ENCODE peak calls at places on chromosomes 16 and 17, in five cellular contexts. D is GM12865, R is WTC11, P is cardiac fibroblast, H is GM06990. L is an unnamed sample.
A peak's percentile ranks its signal among the peaks of the same experiment; 100 is the strongest.

GRCh38 chr16:2003827-2004641 is 5.6 kb downstream of the ZNF598 start:
- DNase-seq in D (peak; percentile 91), P (peak; percentile 87), R (peak; percentile 99), H (peak; percentile 86), L (peak; percentile 91)

GRCh38 chr17:50047488-50048126 is 8.3 kb upstream of the ITGA3 start:
- DNase-seq in D (no peak), P (peak; percentile 63), R (no peak), H (no peak), L (no peak)

GRCh38 chr17:38590988-38591758 is 14.6 kb downstream of the SRCIN1 start:
- DNase-seq in R (no peak), H (peak; percentile 42), D (peak; percentile 64), P (no peak), L (no peak)

GRCh38 chr16:58054289-58054688 is 28.7 kb downstream of the MMP15 start:
- DNase-seq in P (no peak), D (no peak), H (no peak), R (no peak), L (no peak)

GRCh38 chr17:79568661-79569060 is 42.2 kb downstream of the RBFOX3 start:
- DNase-seq in D (no peak), R (no peak), P (no peak), H (no peak), L (no peak)

GRCh38 chr17:13807103-13807502 is 205.4 kb upstream of the HS3ST3A1 start:
- DNase-seq in D (no peak), H (no peak), P (no peak), R (no peak), L (no peak)

GRCh38 chr17:77619851-77620250 is 338.7 kb upstream of the TNRC6C start:
- DNase-seq in R (no peak), P (peak; percentile 58), H (no peak), D (no peak), L (no peak)

GRCh38 chr16:67842509-67843342 is 606 bp downstream of the THAP11 start:
- DNase-seq in P (peak; percentile 66), D (peak; percentile 76), R (peak; percentile 59), H (peak; percentile 84), L (peak; percentile 31)

GRCh38 chr16:79943738-79944137 is 343.2 kb upstream of the MAF start:
- DNase-seq in D (no peak), P (peak; percentile 5), R (no peak), H (no peak), L (no peak)

GRCh38 chr17:50396261-50397110 is 837 bp downstream of the LRRC59 start:
- DNase-seq in P (peak; percentile 73), D (peak; percentile 42), H (peak; percentile 37), R (no peak), L (no peak)

GRCh38 chr16:81545470-81546175 is 101.0 kb downstream of the CMIP start:
- DNase-seq in H (no peak), R (no peak), P (no peak), D (no peak), L (no peak)

GRCh38 chr17:67216544-67217320 is 28.3 kb downstream of the HELZ start:
- DNase-seq in H (no peak), P (no peak), R (no peak), D (no peak), L (no peak)

GRCh38 chr16:74709477-74709877 is 8.8 kb upstream of the MLKL start:
- DNase-seq in H (no peak), P (peak; percentile 81), D (peak; percentile 84), R (peak; percentile 87), L (peak; percentile 67)

GRCh38 chr17:50507871-50508572 is at the start of gene MYCBPAP:
- DNase-seq in P (peak; percentile 86), D (peak; percentile 91), H (peak; percentile 90), R (peak; percentile 87), L (peak; percentile 79)

GRCh38 chr16:8127096-8127495 is 463.2 kb downstream of the TMEM114 start:
- DNase-seq in P (no peak), H (no peak), D (no peak), R (no peak), L (no peak)

GRCh38 chr16:14302399-14303181 is 231.5 kb downstream of the MRTFB start:
- DNase-seq in D (peak; percentile 49), H (peak; percentile 64), P (no peak), R (peak; percentile 65), L (no peak)

GRCh38 chr16:68275611-68276191 is 11.4 kb downstream of the SLC7A6 start:
- DNase-seq in H (peak; percentile 55), P (no peak), R (no peak), D (peak; percentile 85), L (no peak)

GRCh38 chr17:335691-336090 is 16.9 kb downstream of the RPH3AL start:
- DNase-seq in D (no peak), H (no peak), R (no peak), P (no peak), L (no peak)

GRCh38 chr16:64391009-64391663 is 730.7 kb downstream of the CDH11 start:
- DNase-seq in P (peak; percentile 21), R (no peak), H (no peak), D (no peak), L (no peak)

GRCh38 chr16:88811850-88812736 is at the start of gene APRT:
- DNase-seq in D (peak; percentile 97), H (peak; percentile 97), P (peak; percentile 97), R (peak; percentile 95), L (peak; percentile 99)
- TF ChIP-seq CTCF in D (peak; percentile 29), H (peak; percentile 6), P (no peak), R (no peak), L (no peak)

GRCh38 chr17:7711356-7711755 is 6.2 kb upstream of the DNAH2 start:
- DNase-seq in H (no peak), P (no peak), D (no peak), R (peak; percentile 54), L (no peak)
- TF ChIP-seq CTCF in H (peak; percentile 30), P (peak; percentile 29), D (peak; percentile 33), R (peak; percentile 41), L (no peak)

GRCh38 chr17:39636927-39637736 is at the start of gene STARD3:
- DNase-seq in P (peak; percentile 92), R (peak; percentile 94), H (peak; percentile 93), D (peak; percentile 94), L (peak; percentile 86)
- TF ChIP-seq CTCF in P (peak; percentile 16), R (no peak), H (no peak), D (no peak), L (no peak)

GRCh38 chr16:12811441-12812198 is 7.9 kb upstream of the CPPED1 start:
- DNase-seq in H (no peak), D (no peak), P (no peak), R (no peak), L (no peak)
- TF ChIP-seq CTCF in H (no peak), D (no peak), P (no peak), R (no peak), L (no peak)

GRCh38 chr16:56269276-56269675 is 78.0 kb downstream of the GNAO1 start:
- DNase-seq in H (no peak), P (no peak), D (no peak), R (no peak), L (no peak)

GRCh38 chr16:56268799-56269198 is 77.5 kb downstream of the GNAO1 start:
- DNase-seq in R (no peak), P (no peak), D (no peak), H (no peak), L (no peak)

GRCh38 chr16:56267888-56268287 is 76.6 kb downstream of the GNAO1 start:
- DNase-seq in H (no peak), D (no peak), R (no peak), P (no peak), L (no peak)

GRCh38 chr16:56270828-56271227 is 79.5 kb downstream of the GNAO1 start:
- DNase-seq in D (no peak), H (no peak), P (no peak), R (no peak), L (no peak)

DNA sequence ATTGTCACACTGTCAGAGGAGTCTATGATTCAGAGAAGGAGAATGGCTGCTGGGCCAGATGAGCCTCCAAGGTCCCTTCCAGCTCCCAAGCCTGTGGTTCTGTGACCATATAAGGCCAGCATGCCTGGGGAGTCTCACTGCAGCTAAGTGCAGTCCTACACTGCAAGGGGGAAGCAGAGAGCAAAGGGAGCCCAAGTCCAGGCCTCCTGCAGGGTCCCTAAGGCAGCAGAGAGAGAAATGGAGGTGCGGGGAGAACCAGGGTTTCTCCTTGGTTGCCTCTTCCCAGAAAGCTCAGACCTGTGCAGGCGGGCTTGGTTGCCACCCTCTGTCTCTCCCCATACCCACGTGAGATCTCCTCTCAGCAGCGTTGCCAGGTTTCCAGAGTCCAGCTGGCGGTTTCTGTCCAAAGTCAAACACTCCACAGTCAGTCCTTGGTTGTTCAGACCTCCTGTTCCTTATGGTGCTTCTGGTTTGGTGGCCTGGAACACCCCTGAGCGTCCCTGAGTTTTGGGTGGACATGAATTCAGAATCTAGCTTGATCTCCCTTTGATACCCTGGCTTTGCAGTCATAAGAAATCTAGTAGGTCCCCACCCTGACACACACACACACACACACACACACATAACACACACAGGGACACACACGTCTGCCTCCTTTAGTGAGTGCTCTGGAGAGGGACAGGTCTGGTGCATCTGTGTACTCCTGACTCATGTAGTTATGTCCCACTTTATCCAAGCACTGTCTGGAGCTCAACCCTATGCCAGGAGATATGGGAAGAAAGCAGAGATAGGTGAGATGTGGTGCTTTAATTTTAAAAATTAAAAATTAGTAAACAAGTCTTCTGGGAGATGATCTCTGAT is 78.8 kb downstream of the GNAO1 start:
- DNase-seq in P (peak; percentile 53), H (no peak), D (no peak), R (peak; percentile 37), L (no peak)
- TF ChIP-seq CTCF in P (peak; percentile 39), H (no peak), D (no peak), R (no peak), L (no peak)

GRCh38 chr17:37440424-37440823 is 33.7 kb downstream of the TADA2A start:
- DNase-seq in D (no peak), R (no peak), P (no peak), H (no peak), L (no peak)

GRCh38 chr17:37432671-37433070 is 26.0 kb downstream of the TADA2A start:
- DNase-seq in P (no peak), H (no peak), D (no peak), R (no peak), L (no peak)

GRCh38 chr17:37438141-37438540 is 31.5 kb downstream of the TADA2A start:
- DNase-seq in D (no peak), P (no peak), H (no peak), R (no peak), L (no peak)
- TF ChIP-seq CTCF in D (no peak), P (no peak), H (peak; percentile 24), R (no peak), L (peak; percentile 16)